ENCODE peak calls at places on chromosomes 11 and 22, in six cellular contexts. V is AG04449, K is RPMI7951, D is HS-27A, U is AG10803, I is occipital lobe. P is an unnamed sample.

GRCh38 chr22:42702675-42703074 is 18.0 kb downstream of the A4GALT start:
- DNase-seq in V (no peak), K (no peak), D (no peak), U (no peak), I (no peak), P (no peak)

GRCh38 chr11:8224711-8225110 is 39.0 kb downstream of the LMO1 start:
- DNase-seq in V (no peak), K (no peak), D (no peak), U (no peak), I (no peak), P (no peak)

GRCh38 chr11:128694618-128695481 is 978 bp downstream of the FLI1 start:
- DNase-seq in V (no peak), K (peak; percentile 41), D (no peak), U (no peak), I (no peak), P (no peak)

GRCh38 chr22:24937114-24937513 is 9.4 kb downstream of the LHFPL7 start:
- DNase-seq in V (no peak), K (peak; percentile 41), D (no peak), U (no peak), I (no peak), P (no peak)

GRCh38 chr11:98955551-98955950 is 65.2 kb upstream of the CNTN5 start:
- DNase-seq in V (no peak), K (peak; percentile 5), D (no peak), U (no peak), I (no peak), P (no peak)

GRCh38 chr11:57798905-57799559 is 37.4 kb downstream of the CTNND1 start:
- DNase-seq in V (no peak), K (peak; percentile 59), D (no peak), U (peak; percentile 91), I (no peak), P (no peak)

GRCh38 chr11:112881461-112881860 is 79.8 kb upstream of the NCAM1 start:
- DNase-seq in V (no peak), K (peak; percentile 93), D (no peak), U (peak; percentile 62), I (peak; percentile 91), P (peak; percentile 91)

GRCh38 chr22:36435516-36436415 is 45.7 kb downstream of the TXN2 start:
- DNase-seq in V (no peak), K (no peak), D (no peak), U (no peak), I (no peak), P (no peak)

GRCh38 chr11:97607301-97608000 is 1217.6 kb downstream of the JRKL start:
- DNase-seq in V (no peak), K (no peak), D (no peak), U (no peak), I (no peak), P (no peak)

GRCh38 chr11:57463596-57464342 is 3.4 kb downstream of the RTN4RL2 start:
- DNase-seq in V (no peak), K (no peak), D (no peak), U (no peak), I (no peak), P (no peak)

GRCh38 chr11:130653838-130654601 is 205.6 kb downstream of the ADAMTS15 start:
- DNase-seq in V (no peak), K (no peak), D (no peak), U (peak; percentile 81), I (no peak), P (peak; percentile 23)

GRCh38 chr11:429391-429790 is 12.4 kb downstream of the ANO9 start:
- DNase-seq in V (no peak), K (no peak), D (no peak), U (no peak), I (no peak), P (no peak)

GRCh38 chr11:79262221-79262620 is 178.6 kb downstream of the TENM4 start:
- DNase-seq in V (no peak), K (peak; percentile 34), D (no peak), U (peak; percentile 94), I (no peak), P (no peak)

GRCh38 chr11:78806214-78807004 is 231.7 kb upstream of the NARS2 start:
- DNase-seq in V (no peak), K (peak; percentile 82), D (no peak), U (peak; percentile 28), I (no peak), P (no peak)

GRCh38 chr11:19079643-19080440 is 19.3 kb upstream of the MRGPRX2 start:
- DNase-seq in V (peak; percentile 60), K (peak; percentile 91), D (peak; percentile 48), U (peak; percentile 97), I (peak; percentile 1), P (peak; percentile 52)

GRCh38 chr22:23383491-23384450 is 196.3 kb downstream of the IGLL1 start:
- DNase-seq in V (no peak), K (no peak), D (no peak), U (no peak), I (no peak), P (no peak)

GRCh38 chr11:12430912-12431311 is 53.5 kb downstream of the PARVA start:
- DNase-seq in V (no peak), K (peak; percentile 89), D (no peak), U (peak; percentile 89), I (no peak), P (no peak)

GRCh38 chr22:38739300-38740055 is 16.3 kb downstream of the SUN2 start:
- DNase-seq in V (no peak), K (no peak), D (no peak), U (no peak), I (no peak), P (peak; percentile 37)

GRCh38 chr11:11821899-11822298 is 19.9 kb upstream of the USP47 start:
- DNase-seq in V (no peak), K (no peak), D (no peak), U (no peak), I (no peak), P (no peak)

GRCh38 chr22:46290121-46290842 is 6.4 kb upstream of the GTSE1 start:
- DNase-seq in V (no peak), K (no peak), D (no peak), U (no peak), I (no peak), P (no peak)

GRCh38 chr11:49995559-49995958 is 13.2 kb upstream of the OR4C12 start:
- DNase-seq in V (no peak), K (peak; percentile 58), D (peak; percentile 7), U (peak; percentile 42), I (peak; percentile 4), P (no peak)

GRCh38 chr11:73414977-73415492 is 38.8 kb downstream of the RELT start:
- DNase-seq in V (peak; percentile 95), K (peak; percentile 74), D (no peak), U (peak; percentile 96), I (no peak), P (no peak)

GRCh38 chr11:78857688-78858087 is 283.0 kb upstream of the NARS2 start:
- DNase-seq in V (no peak), K (peak; percentile 64), D (no peak), U (peak; percentile 58), I (no peak), P (no peak)

GRCh38 chr11:12390258-12390657 is 12.9 kb downstream of the PARVA start:
- DNase-seq in V (no peak), K (no peak), D (no peak), U (no peak), I (no peak), P (no peak)

GRCh38 chr11:84390441-84391078 is 1104.4 kb upstream of the CCDC90B start:
- DNase-seq in V (no peak), K (no peak), D (no peak), U (no peak), I (no peak), P (no peak)

GRCh38 chr11:122897606-122898210 is 15.1 kb downstream of the JHY start:
- DNase-seq in V (peak; percentile 28), K (peak; percentile 66), D (no peak), U (peak; percentile 80), I (no peak), P (no peak)

GRCh38 chr11:127639916-127640315 is 639.3 kb upstream of the KIRREL3 start:
- DNase-seq in V (no peak), K (peak; percentile 71), D (no peak), U (no peak), I (no peak), P (no peak)

GRCh38 chr22:44451016-44451415 is 47.0 kb downstream of the RTL6 start:
- DNase-seq in V (no peak), K (no peak), D (no peak), U (no peak), I (no peak), P (no peak)

GRCh38 chr11:83127309-83127636 is 29.7 kb upstream of the PCF11 start:
- DNase-seq in V (no peak), K (no peak), D (no peak), U (no peak), I (no peak), P (no peak)

GRCh38 chr11:111765320-111765983 is 737 bp downstream of the PPP2R1B start:
- DNase-seq in V (no peak), K (peak; percentile 4), D (no peak), U (no peak), I (no peak), P (no peak)

GRCh38 chr11:67345949-67346819 is 7.2 kb downstream of the POLD4 start:
- DNase-seq in V (no peak), K (peak; percentile 57), D (no peak), U (peak; percentile 83), I (no peak), P (no peak)

GRCh38 chr11:123736769-123737168 is 4.7 kb downstream of the ZNF202 start:
- DNase-seq in V (no peak), K (no peak), D (no peak), U (no peak), I (no peak), P (no peak)

GRCh38 chr11:8330416-8330815 is 66.7 kb upstream of the LMO1 start:
- DNase-seq in V (no peak), K (no peak), D (no peak), U (no peak), I (no peak), P (no peak)

GRCh38 chr11:76587810-76588454 is 82.6 kb downstream of the LRRC32 start:
- DNase-seq in V (no peak), K (no peak), D (no peak), U (no peak), I (no peak), P (no peak)

GRCh38 chr11:61974766-61975631 is 7.6 kb upstream of the FTH1 start:
- DNase-seq in V (no peak), K (no peak), D (no peak), U (no peak), I (no peak), P (no peak)

GRCh38 chr11:35474677-35475076 is 50.7 kb downstream of the PAMR1 start:
- DNase-seq in V (no peak), K (no peak), D (no peak), U (no peak), I (no peak), P (no peak)

GRCh38 chr11:116071241-116071640 is 567.0 kb upstream of the CADM1 start:
- DNase-seq in V (no peak), K (no peak), D (no peak), U (no peak), I (no peak), P (no peak)